ENCODE peak calls at places on chromosomes 1 and 21, in five cellular contexts. B, F, C, Q and V are unnamed samples.
A peak's percentile ranks its signal among the peaks of the same experiment; 100 is the strongest.

GRCh38 chr1:199690520-199690919 is 337.0 kb upstream of the NR5A2 start:
- DNase-seq in B (no peak), F (no peak), C (no peak), Q (no peak), V (no peak)

GRCh38 chr1:199422206-199422605 is 605.3 kb upstream of the NR5A2 start:
- DNase-seq in B (no peak), F (no peak), C (no peak), Q (no peak), V (no peak)

GRCh38 chr1:61993331-61993961 is 201.2 kb upstream of the L1TD1 start:
- DNase-seq in B (no peak), F (no peak), C (no peak), Q (no peak), V (no peak)

GRCh38 chr1:5667513-5668325 is 324.5 kb downstream of the NPHP4 start:
- DNase-seq in B (no peak), F (no peak), C (no peak), Q (no peak), V (peak; percentile 18)

GRCh38 chr21:46461909-46462308 is 3.2 kb downstream of the DIP2A start:
- DNase-seq in B (peak; percentile 32), F (no peak), C (no peak), Q (no peak), V (no peak)

GRCh38 chr1:208722592-208722991 is 478.4 kb upstream of the PLXNA2 start:
- DNase-seq in B (no peak), F (no peak), C (no peak), Q (no peak), V (no peak)

GRCh38 chr1:41454406-41454805 is 30.1 kb downstream of the EDN2 start:
- DNase-seq in B (peak; percentile 49), F (no peak), C (no peak), Q (no peak), V (no peak)

GRCh38 chr1:178411756-178412399 is 84.9 kb downstream of the CLEC20A start:
- DNase-seq in B (no peak), F (no peak), C (no peak), Q (no peak), V (no peak)

GRCh38 chr1:42529724-42530161 is 66.7 kb downstream of the CCDC30 start:
- DNase-seq in B (no peak), F (no peak), C (no peak), Q (no peak), V (no peak)

GRCh38 chr1:1225238-1225845 is 6.5 kb downstream of the SDF4 start:
- DNase-seq in B (no peak), F (no peak), C (no peak), Q (no peak), V (no peak)

GRCh38 chr1:41504126-41505035 is 19.9 kb upstream of the EDN2 start:
- DNase-seq in B (no peak), F (no peak), C (no peak), Q (no peak), V (no peak)

GRCh38 chr1:153597206-153597605 is 15.7 kb downstream of the S100A16 start:
- DNase-seq in B (no peak), F (no peak), C (no peak), Q (no peak), V (no peak)

GRCh38 chr1:186076006-186076405 is 299.0 kb downstream of the TPR start:
- DNase-seq in B (no peak), F (peak; percentile 29), C (no peak), Q (no peak), V (no peak)

GRCh38 chr1:88204111-88204510 is 480.0 kb upstream of the PKN2 start:
- DNase-seq in B (no peak), F (no peak), C (no peak), Q (no peak), V (no peak)

GRCh38 chr1:166197597-166197996 is 30.8 kb upstream of the FAM78B start:
- DNase-seq in B (peak; percentile 19), F (no peak), C (no peak), Q (no peak), V (no peak)

GRCh38 chr1:28301368-28302174 is 27.3 kb upstream of the MED18 start:
- DNase-seq in B (no peak), F (no peak), C (no peak), Q (no peak), V (no peak)

GRCh38 chr1:53860967-53861411 is 22.9 kb upstream of the NDC1 start:
- DNase-seq in B (peak; percentile 15), F (no peak), C (peak; percentile 31), Q (no peak), V (peak; percentile 33)

GRCh38 chr1:204600968-204601367 is 84.6 kb downstream of the LRRN2 start:
- DNase-seq in B (no peak), F (no peak), C (no peak), Q (no peak), V (no peak)

GRCh38 chr1:32676945-32677344 is 25.6 kb downstream of the SYNC start:
- DNase-seq in B (no peak), F (no peak), C (no peak), Q (no peak), V (no peak)

GRCh38 chr1:29889776-29890175 is 653.5 kb downstream of the PTPRU start:
- DNase-seq in B (no peak), F (no peak), C (no peak), Q (no peak), V (no peak)

GRCh38 chr1:46611691-46612221 is 4.9 kb downstream of the MOB3C start:
- DNase-seq in B (peak; percentile 75), F (no peak), C (no peak), Q (no peak), V (no peak)

GRCh38 chr1:155646307-155646706 is 36.3 kb downstream of the MSTO1 start:
- DNase-seq in B (no peak), F (peak; percentile 22), C (no peak), Q (no peak), V (no peak)

GRCh38 chr1:179169616-179170467 is 59.6 kb downstream of the ABL2 start:
- DNase-seq in B (no peak), F (no peak), C (no peak), Q (no peak), V (no peak)

GRCh38 chr1:151606384-151606783 is 5.5 kb upstream of the SNX27 start:
- DNase-seq in B (no peak), F (no peak), C (no peak), Q (no peak), V (no peak)

GRCh38 chr1:183278736-183279591 is 92.9 kb downstream of the LAMC2 start:
- DNase-seq in B (no peak), F (no peak), C (no peak), Q (no peak), V (no peak)

GRCh38 chr1:24535021-24535424 is 20.9 kb upstream of the NCMAP start:
- DNase-seq in B (no peak), F (no peak), C (peak; percentile 60), Q (peak; percentile 48), V (peak; percentile 61)

GRCh38 chr1:61225478-61225877 is 143.1 kb downstream of the NFIA start:
- DNase-seq in B (no peak), F (no peak), C (no peak), Q (no peak), V (no peak)

GRCh38 chr1:161439280-161440232 is 65.7 kb upstream of the FCGR2A start:
- DNase-seq in B (peak; percentile 3), F (no peak), C (peak; percentile 12), Q (no peak), V (no peak)

GRCh38 chr1:168917309-168917708 is 188.3 kb upstream of the DPT start:
- DNase-seq in B (no peak), F (no peak), C (no peak), Q (no peak), V (no peak)

GRCh38 chr1:15617874-15618684 is 821 bp downstream of the DDI2 start:
- DNase-seq in B (no peak), F (peak; percentile 51), C (no peak), Q (peak; percentile 0), V (no peak)

GRCh38 chr1:223052931-223053330 is 90.1 kb downstream of the TLR5 start:
- DNase-seq in B (no peak), F (no peak), C (no peak), Q (no peak), V (no peak)

GRCh38 chr1:41496080-41497055 is 11.9 kb upstream of the EDN2 start:
- DNase-seq in B (peak; percentile 78), F (peak; percentile 82), C (no peak), Q (no peak), V (no peak)

GRCh38 chr1:37765937-37766664 is 1.2 kb upstream of the EPHA10 start:
- DNase-seq in B (no peak), F (no peak), C (no peak), Q (no peak), V (no peak)

GRCh38 chr21:28337319-28337718 is 655.4 kb downstream of the LTN1 start:
- DNase-seq in B (no peak), F (no peak), C (no peak), Q (no peak), V (no peak)

GRCh38 chr1:42359466-42359865 is 21.1 kb upstream of the RIMKLA start:
- DNase-seq in B (no peak), F (no peak), C (no peak), Q (no peak), V (no peak)

GRCh38 chr1:32332290-32333079 is 3.5 kb downstream of the MARCKSL1 start:
- DNase-seq in B (no peak), F (no peak), C (no peak), Q (no peak), V (no peak)

GRCh38 chr21:37974081-37974480 is 57.8 kb upstream of the KCNJ6 start:
- DNase-seq in B (no peak), F (no peak), C (no peak), Q (no peak), V (no peak)

GRCh38 chr21:38988211-38989096 is 182.7 kb downstream of the ETS2 start:
- DNase-seq in B (no peak), F (peak; percentile 57), C (no peak), Q (no peak), V (no peak)

GRCh38 chr1:108747128-108747827 is 804 bp downstream of the STXBP3 start:
- DNase-seq in B (peak; percentile 52), F (peak; percentile 79), C (no peak), Q (no peak), V (peak; percentile 7)